ENCODE peak calls at places on chromosomes 5 and 9, in five cellular contexts. One of them, this sample, is unnamed.

GRCh38 chr5:170626507-170627150 is 122.8 kb downstream of the KCNIP1 start:
- DNase-seq in A549: no peak
- DNase-seq in transverse colon: no peak
- DNase-seq in stomach: no peak
- DNase-seq in K562: no peak
- DNase-seq in this sample: no peak

GRCh38 chr5:181037365-181037861 is 2.7 kb upstream of the BTNL9 start:
- DNase-seq in transverse colon: no peak
- DNase-seq in K562: peak; percentile 60
- DNase-seq in A549: no peak
- DNase-seq in stomach: no peak
- DNase-seq in this sample: no peak

GRCh38 chr5:54387031-54387430 is 68.5 kb upstream of the HSPB3 start:
- DNase-seq in transverse colon: no peak
- DNase-seq in K562: no peak
- DNase-seq in A549: no peak
- DNase-seq in stomach: no peak
- DNase-seq in this sample: no peak

GRCh38 chr5:16666861-16667481 is 50.2 kb upstream of the RETREG1 start:
- DNase-seq in A549: no peak
- DNase-seq in K562: no peak
- DNase-seq in stomach: peak; percentile 54
- DNase-seq in transverse colon: peak; percentile 63
- DNase-seq in this sample: peak; percentile 7

GRCh38 chr5:159905496-159905895 is 10.8 kb upstream of the ADRA1B start:
- DNase-seq in A549: peak; percentile 91
- DNase-seq in K562: no peak
- DNase-seq in stomach: no peak
- DNase-seq in transverse colon: peak; percentile 60
- DNase-seq in this sample: no peak

GRCh38 chr9:128683340-128684064 is 5.5 kb upstream of the SET start:
- DNase-seq in A549: peak; percentile 55
- DNase-seq in stomach: peak; percentile 72
- DNase-seq in K562: no peak
- DNase-seq in transverse colon: peak; percentile 77
- DNase-seq in this sample: no peak

GRCh38 chr5:127029513-127030258 is 672 bp downstream of the MARCHF3 start:
- DNase-seq in stomach: peak; percentile 63
- DNase-seq in transverse colon: peak; percentile 79
- DNase-seq in A549: peak; percentile 75
- DNase-seq in K562: peak; percentile 49
- DNase-seq in this sample: peak; percentile 66

GRCh38 chr9:96604005-96604320 is 15.7 kb downstream of the CDC14B start:
- DNase-seq in stomach: no peak
- DNase-seq in A549: no peak
- DNase-seq in K562: no peak
- DNase-seq in transverse colon: no peak
- DNase-seq in this sample: no peak

DNA sequence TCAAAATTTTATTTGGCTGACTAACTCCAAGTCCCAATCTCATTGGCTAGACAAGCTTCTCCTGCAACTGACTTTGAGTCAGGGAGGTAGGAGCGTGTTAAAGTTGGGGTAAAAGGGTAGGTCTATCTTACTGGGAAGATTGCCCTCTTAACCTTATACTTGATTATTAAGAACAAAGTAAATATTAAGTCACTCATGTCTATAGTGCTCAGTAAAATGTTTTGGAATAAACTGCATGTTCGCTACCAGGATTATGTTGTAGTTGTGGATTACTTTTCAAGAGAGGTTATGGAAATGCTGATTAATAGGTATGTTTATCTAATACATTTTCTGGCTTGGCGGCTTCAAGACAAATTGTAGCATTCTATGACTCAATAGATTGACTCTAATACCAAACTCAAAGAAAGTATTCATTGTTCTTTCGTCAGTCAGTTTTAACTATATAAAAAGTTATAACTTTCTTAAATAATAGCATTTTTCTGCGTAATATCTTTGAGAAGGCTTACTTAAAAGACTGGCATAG is 539.1 kb downstream of the PSAT1 start:
- DNase-seq in transverse colon: no peak
- DNase-seq in K562: no peak
- DNase-seq in stomach: no peak
- DNase-seq in A549: no peak
- DNase-seq in this sample: no peak
- TF ChIP-seq EP300 in transverse colon: no peak
- TF ChIP-seq EP300 in K562: no peak
- TF ChIP-seq EP300 in stomach: no peak
- TF ChIP-seq EP300 in A549: no peak
- TF ChIP-seq EP300 in this sample: no peak

GRCh38 chr9:115169003-115169402 is 51.0 kb upstream of the TNC start:
- DNase-seq in K562: no peak
- DNase-seq in transverse colon: no peak
- DNase-seq in A549: no peak
- DNase-seq in stomach: no peak
- DNase-seq in this sample: no peak

GRCh38 chr9:115165233-115165632 is 47.3 kb upstream of the TNC start:
- DNase-seq in stomach: no peak
- DNase-seq in A549: no peak
- DNase-seq in transverse colon: no peak
- DNase-seq in K562: no peak
- DNase-seq in this sample: no peak

GRCh38 chr9:115164511-115164974 is 46.6 kb upstream of the TNC start:
- DNase-seq in stomach: no peak
- DNase-seq in transverse colon: no peak
- DNase-seq in A549: no peak
- DNase-seq in K562: no peak
- DNase-seq in this sample: peak; percentile 2

GRCh38 chr9:115170674-115171073 is 52.7 kb upstream of the TNC start:
- DNase-seq in transverse colon: no peak
- DNase-seq in A549: peak; percentile 45
- DNase-seq in K562: no peak
- DNase-seq in stomach: no peak
- DNase-seq in this sample: no peak

DNA sequence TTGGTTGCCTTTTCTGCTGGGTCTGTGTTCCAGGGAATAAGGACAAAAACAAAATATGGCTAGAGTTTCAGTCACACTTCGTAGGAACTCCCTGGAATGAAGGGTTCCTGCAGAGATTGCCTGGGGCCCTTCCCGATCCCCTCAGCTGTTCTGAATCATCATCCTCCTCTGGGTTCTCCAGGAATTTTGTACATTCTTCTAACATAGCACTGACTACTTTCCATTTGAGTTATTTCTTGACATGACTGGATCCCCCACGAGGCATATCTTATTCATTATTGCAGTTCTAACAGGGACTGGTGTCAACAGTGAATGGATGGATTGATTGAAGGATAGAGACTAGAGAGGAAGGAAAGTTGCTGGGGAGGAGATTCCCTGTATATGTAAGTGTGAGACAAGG is 49.2 kb upstream of the TNC start:
- DNase-seq in K562: no peak
- DNase-seq in stomach: no peak
- DNase-seq in transverse colon: no peak
- DNase-seq in A549: no peak
- DNase-seq in this sample: no peak
- TF ChIP-seq EP300 in K562: no peak
- TF ChIP-seq EP300 in stomach: no peak
- TF ChIP-seq EP300 in transverse colon: no peak
- TF ChIP-seq EP300 in A549: no peak
- TF ChIP-seq EP300 in this sample: no peak

DNA sequence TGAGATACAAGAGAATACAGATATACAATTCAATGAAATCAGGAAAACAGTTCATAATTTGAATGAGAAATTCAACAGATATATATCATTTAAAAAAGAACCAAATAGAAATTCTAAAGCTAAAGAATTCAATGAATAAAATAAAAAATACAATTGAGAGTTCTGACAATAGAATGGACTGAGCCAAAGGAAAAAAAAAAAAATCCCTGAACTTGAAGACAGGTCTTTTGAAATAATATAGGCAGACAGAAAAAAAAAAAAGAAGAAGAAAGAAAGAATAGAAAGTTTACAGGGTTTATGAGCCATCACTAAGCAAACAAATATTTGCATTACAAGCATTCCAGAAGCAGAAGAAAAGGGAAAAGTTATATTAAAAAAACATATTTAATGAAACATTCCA is 12.9 kb upstream of the HAVCR2 start:
- DNase-seq in transverse colon: no peak
- DNase-seq in A549: no peak
- DNase-seq in K562: no peak
- DNase-seq in stomach: no peak
- DNase-seq in this sample: no peak
- TF ChIP-seq EP300 in transverse colon: no peak
- TF ChIP-seq EP300 in A549: no peak
- TF ChIP-seq EP300 in K562: no peak
- TF ChIP-seq EP300 in stomach: no peak
- TF ChIP-seq EP300 in this sample: no peak

GRCh38 chr5:143886621-143887301 is 74.8 kb downstream of the HMHB1 start:
- DNase-seq in A549: no peak
- DNase-seq in stomach: no peak
- DNase-seq in transverse colon: no peak
- DNase-seq in K562: no peak
- DNase-seq in this sample: no peak
- TF ChIP-seq EP300 in A549: no peak
- TF ChIP-seq EP300 in stomach: no peak
- TF ChIP-seq EP300 in transverse colon: no peak
- TF ChIP-seq EP300 in K562: no peak
- TF ChIP-seq EP300 in this sample: no peak

GRCh38 chr5:126004636-126005035 is 418.6 kb upstream of the GRAMD2B start:
- DNase-seq in A549: no peak
- DNase-seq in K562: no peak
- DNase-seq in transverse colon: no peak
- DNase-seq in stomach: no peak
- DNase-seq in this sample: no peak
- TF ChIP-seq EP300 in A549: no peak
- TF ChIP-seq EP300 in K562: no peak
- TF ChIP-seq EP300 in transverse colon: no peak
- TF ChIP-seq EP300 in stomach: no peak
- TF ChIP-seq EP300 in this sample: no peak

DNA sequence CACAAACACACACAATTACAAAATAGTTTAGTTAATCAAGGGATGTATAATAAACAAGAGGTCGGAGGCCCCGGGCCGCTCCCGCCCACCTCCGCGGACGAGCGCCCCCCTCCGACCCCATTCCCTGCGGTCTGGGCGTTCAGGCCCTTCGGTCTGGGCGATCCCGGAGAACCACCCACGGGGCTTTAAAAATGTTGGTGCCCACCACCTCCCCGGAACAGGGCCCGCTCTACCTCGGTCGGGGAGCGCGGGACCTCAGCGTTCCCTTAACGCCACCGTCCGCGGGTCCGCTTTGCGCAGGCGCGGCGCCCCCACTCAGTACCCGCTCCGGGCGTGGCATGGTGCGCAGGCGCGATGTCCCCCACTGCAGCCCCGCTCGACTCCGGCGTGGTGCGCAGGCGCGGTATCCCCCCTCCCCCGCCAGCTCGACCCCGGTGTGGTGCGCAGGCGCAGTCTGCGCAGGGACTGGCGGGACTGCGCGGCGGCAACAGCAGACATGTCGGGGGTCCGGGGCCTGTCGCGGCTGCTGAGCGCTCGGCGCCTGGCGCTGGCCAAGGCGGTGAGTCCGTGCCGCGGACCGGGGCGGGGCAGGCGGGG is at the start of the genes CCDC127 and SDHA:
- DNase-seq in transverse colon: peak; percentile 98
- DNase-seq in K562: peak; percentile 100
- DNase-seq in A549: peak; percentile 91
- DNase-seq in stomach: peak; percentile 98
- DNase-seq in this sample: peak; percentile 87
- TF ChIP-seq EP300 in transverse colon: no peak
- TF ChIP-seq EP300 in K562: no peak
- TF ChIP-seq EP300 in A549: no peak
- TF ChIP-seq EP300 in stomach: no peak
- TF ChIP-seq EP300 in this sample: no peak

GRCh38 chr5:116980581-116980980 is 406.0 kb upstream of the SEMA6A start:
- DNase-seq in transverse colon: no peak
- DNase-seq in K562: no peak
- DNase-seq in stomach: no peak
- DNase-seq in A549: no peak
- DNase-seq in this sample: no peak

DNA sequence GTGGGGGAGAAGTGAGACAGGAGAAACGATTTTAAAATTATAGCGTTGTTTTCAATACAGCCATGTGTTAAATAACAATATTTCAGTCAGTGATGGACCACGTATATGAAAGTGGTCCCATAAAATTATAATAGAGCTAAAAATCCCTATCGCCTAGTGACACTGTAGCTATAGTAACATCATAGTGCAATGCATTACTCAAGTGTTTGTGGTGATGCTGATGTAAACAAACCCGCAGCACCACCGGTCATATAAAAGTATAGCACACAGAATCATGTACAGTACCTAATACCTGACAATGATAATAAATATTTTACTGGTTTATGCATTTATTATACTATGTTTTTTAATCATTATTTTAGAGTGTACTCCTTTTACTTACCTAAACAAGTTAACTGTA is 407.4 kb upstream of the SEMA6A start:
- DNase-seq in stomach: no peak
- DNase-seq in A549: no peak
- DNase-seq in transverse colon: no peak
- DNase-seq in K562: no peak
- DNase-seq in this sample: no peak
- TF ChIP-seq EP300 in stomach: no peak
- TF ChIP-seq EP300 in A549: no peak
- TF ChIP-seq EP300 in transverse colon: no peak
- TF ChIP-seq EP300 in K562: no peak
- TF ChIP-seq EP300 in this sample: no peak

DNA sequence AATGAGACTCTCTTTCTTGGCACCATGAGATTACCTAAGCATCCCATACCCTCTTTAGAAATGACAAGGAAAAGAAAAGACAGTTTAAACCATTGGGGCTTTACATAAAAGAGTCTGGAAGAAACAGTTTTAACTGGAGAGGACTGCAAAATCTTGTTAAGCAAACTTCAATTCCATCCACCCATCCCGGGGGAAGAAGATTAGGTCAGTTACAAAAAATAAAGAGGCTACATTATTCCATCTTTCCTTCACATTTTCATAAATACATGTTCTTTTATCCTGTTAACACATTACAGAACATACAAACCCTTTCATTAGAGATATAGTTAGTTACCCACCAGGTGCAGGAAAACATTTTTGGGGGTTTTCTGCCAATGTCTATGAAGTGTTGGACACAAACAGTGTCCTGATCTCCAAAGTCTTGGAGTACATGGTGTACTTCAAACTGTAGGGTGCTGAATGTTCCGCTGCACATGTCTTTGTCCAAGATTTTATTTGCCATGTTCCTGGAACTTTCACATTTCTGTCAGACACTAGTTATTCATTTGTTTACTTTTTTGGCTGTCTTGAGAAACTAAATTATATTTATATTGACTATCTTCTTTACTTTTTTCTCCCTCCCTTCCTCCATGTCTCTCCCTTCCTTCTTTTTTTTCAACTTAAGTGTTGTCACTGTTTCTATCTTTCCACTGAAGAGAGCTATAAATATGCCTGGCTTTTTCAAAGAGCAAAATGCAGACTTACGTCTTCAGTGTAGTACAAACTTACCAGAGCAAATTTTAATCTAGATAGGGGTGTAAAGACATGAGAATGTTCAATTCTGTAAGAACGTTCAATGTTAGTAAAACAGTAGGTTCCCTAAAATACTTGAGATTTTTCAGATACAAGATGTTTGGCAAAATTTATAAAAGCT is 410.9 kb upstream of the PRR16 start:
- DNase-seq in K562: no peak
- DNase-seq in A549: no peak
- DNase-seq in stomach: no peak
- DNase-seq in transverse colon: no peak
- DNase-seq in this sample: no peak
- TF ChIP-seq EP300 in K562: no peak
- TF ChIP-seq EP300 in A549: no peak
- TF ChIP-seq EP300 in stomach: no peak
- TF ChIP-seq EP300 in transverse colon: no peak
- TF ChIP-seq EP300 in this sample: no peak

This sample was measured in HepG2.